ENCODE peak calls at places on chromosomes 2 and 18, in ten cellular contexts. One of them, this sample, is unnamed.

GRCh38 chr2:153663371-153663770 is 184.8 kb upstream of the RPRM start:
- DNase-seq in endothelial cell: no peak
- DNase-seq in ACHN: no peak
- DNase-seq in B cell: no peak
- DNase-seq in T-helper 2 cell: no peak
- DNase-seq in activated naive CD4-positive, alpha-beta T cell treated with anti-CD3 and anti-CD28 coated beads for 36 hours: no peak
- DNase-seq in astrocyte of the spinal cord: no peak
- DNase-seq in activated T-cell treated with anti-CD3 and anti-CD28 coated beads, Interleukin-2, amount 50 U/mL, for 72 hours: no peak
- DNase-seq in progenitor cell of endocrine pancreas: no peak
- DNase-seq in sigmoid colon: no peak
- DNase-seq in this sample: no peak

GRCh38 chr18:37124511-37124910 is 295.6 kb downstream of the KIAA1328 start:
- DNase-seq in endothelial cell: no peak
- DNase-seq in ACHN: no peak
- DNase-seq in B cell: no peak
- DNase-seq in T-helper 2 cell: no peak
- DNase-seq in activated naive CD4-positive, alpha-beta T cell treated with anti-CD3 and anti-CD28 coated beads for 36 hours: no peak
- DNase-seq in astrocyte of the spinal cord: peak
- DNase-seq in activated T-cell treated with anti-CD3 and anti-CD28 coated beads, Interleukin-2, amount 50 U/mL, for 72 hours: no peak
- DNase-seq in progenitor cell of endocrine pancreas: no peak
- DNase-seq in sigmoid colon: no peak
- DNase-seq in this sample: no peak

GRCh38 chr2:143575340-143575739 is 446.1 kb downstream of the ARHGAP15 start:
- DNase-seq in endothelial cell: no peak
- DNase-seq in ACHN: peak
- DNase-seq in B cell: no peak
- DNase-seq in T-helper 2 cell: no peak
- DNase-seq in activated naive CD4-positive, alpha-beta T cell treated with anti-CD3 and anti-CD28 coated beads for 36 hours: no peak
- DNase-seq in astrocyte of the spinal cord: no peak
- DNase-seq in activated T-cell treated with anti-CD3 and anti-CD28 coated beads, Interleukin-2, amount 50 U/mL, for 72 hours: no peak
- DNase-seq in progenitor cell of endocrine pancreas: no peak
- DNase-seq in sigmoid colon: no peak
- DNase-seq in this sample: no peak

GRCh38 chr2:2562867-2563266 is 231.8 kb upstream of the MYT1L start:
- DNase-seq in endothelial cell: no peak
- DNase-seq in ACHN: no peak
- DNase-seq in B cell: no peak
- DNase-seq in T-helper 2 cell: no peak
- DNase-seq in activated naive CD4-positive, alpha-beta T cell treated with anti-CD3 and anti-CD28 coated beads for 36 hours: no peak
- DNase-seq in astrocyte of the spinal cord: no peak
- DNase-seq in activated T-cell treated with anti-CD3 and anti-CD28 coated beads, Interleukin-2, amount 50 U/mL, for 72 hours: no peak
- DNase-seq in progenitor cell of endocrine pancreas: no peak
- DNase-seq in sigmoid colon: no peak
- DNase-seq in this sample: no peak

GRCh38 chr2:95323347-95324155 is 26.4 kb downstream of the KCNIP3 start:
- DNase-seq in endothelial cell: peak
- DNase-seq in ACHN: peak
- DNase-seq in B cell: no peak
- DNase-seq in T-helper 2 cell: no peak
- DNase-seq in activated naive CD4-positive, alpha-beta T cell treated with anti-CD3 and anti-CD28 coated beads for 36 hours: peak
- DNase-seq in astrocyte of the spinal cord: no peak
- DNase-seq in activated T-cell treated with anti-CD3 and anti-CD28 coated beads, Interleukin-2, amount 50 U/mL, for 72 hours: peak
- DNase-seq in progenitor cell of endocrine pancreas: peak
- DNase-seq in sigmoid colon: no peak
- DNase-seq in this sample: no peak

GRCh38 chr2:52386433-52386832 is 1354.5 kb upstream of the NRXN1 start:
- DNase-seq in endothelial cell: no peak
- DNase-seq in ACHN: no peak
- DNase-seq in B cell: no peak
- DNase-seq in T-helper 2 cell: no peak
- DNase-seq in activated naive CD4-positive, alpha-beta T cell treated with anti-CD3 and anti-CD28 coated beads for 36 hours: no peak
- DNase-seq in astrocyte of the spinal cord: no peak
- DNase-seq in activated T-cell treated with anti-CD3 and anti-CD28 coated beads, Interleukin-2, amount 50 U/mL, for 72 hours: no peak
- DNase-seq in progenitor cell of endocrine pancreas: no peak
- DNase-seq in sigmoid colon: no peak
- DNase-seq in this sample: no peak

GRCh38 chr18:56709463-56709862 is 58.3 kb downstream of the WDR7 start:
- DNase-seq in endothelial cell: no peak
- DNase-seq in ACHN: peak
- DNase-seq in B cell: no peak
- DNase-seq in T-helper 2 cell: no peak
- DNase-seq in activated naive CD4-positive, alpha-beta T cell treated with anti-CD3 and anti-CD28 coated beads for 36 hours: peak
- DNase-seq in astrocyte of the spinal cord: peak
- DNase-seq in activated T-cell treated with anti-CD3 and anti-CD28 coated beads, Interleukin-2, amount 50 U/mL, for 72 hours: peak
- DNase-seq in progenitor cell of endocrine pancreas: no peak
- DNase-seq in sigmoid colon: no peak
- DNase-seq in this sample: no peak

GRCh38 chr2:237739101-237739500 is 59.5 kb upstream of the RBM44 start:
- DNase-seq in endothelial cell: no peak
- DNase-seq in ACHN: no peak
- DNase-seq in B cell: no peak
- DNase-seq in T-helper 2 cell: no peak
- DNase-seq in activated naive CD4-positive, alpha-beta T cell treated with anti-CD3 and anti-CD28 coated beads for 36 hours: no peak
- DNase-seq in astrocyte of the spinal cord: no peak
- DNase-seq in activated T-cell treated with anti-CD3 and anti-CD28 coated beads, Interleukin-2, amount 50 U/mL, for 72 hours: no peak
- DNase-seq in progenitor cell of endocrine pancreas: no peak
- DNase-seq in sigmoid colon: peak
- DNase-seq in this sample: no peak

GRCh38 chr2:105406221-105406620 is 7.4 kb upstream of the FHL2 start:
- DNase-seq in endothelial cell: no peak
- DNase-seq in ACHN: no peak
- DNase-seq in B cell: no peak
- DNase-seq in T-helper 2 cell: no peak
- DNase-seq in activated naive CD4-positive, alpha-beta T cell treated with anti-CD3 and anti-CD28 coated beads for 36 hours: no peak
- DNase-seq in astrocyte of the spinal cord: peak
- DNase-seq in activated T-cell treated with anti-CD3 and anti-CD28 coated beads, Interleukin-2, amount 50 U/mL, for 72 hours: no peak
- DNase-seq in progenitor cell of endocrine pancreas: no peak
- DNase-seq in sigmoid colon: no peak
- DNase-seq in this sample: no peak

GRCh38 chr2:226607379-226607778 is 192.2 kb downstream of the IRS1 start:
- DNase-seq in endothelial cell: no peak
- DNase-seq in ACHN: no peak
- DNase-seq in B cell: no peak
- DNase-seq in T-helper 2 cell: no peak
- DNase-seq in activated naive CD4-positive, alpha-beta T cell treated with anti-CD3 and anti-CD28 coated beads for 36 hours: no peak
- DNase-seq in astrocyte of the spinal cord: peak
- DNase-seq in activated T-cell treated with anti-CD3 and anti-CD28 coated beads, Interleukin-2, amount 50 U/mL, for 72 hours: no peak
- DNase-seq in progenitor cell of endocrine pancreas: no peak
- DNase-seq in sigmoid colon: no peak
- DNase-seq in this sample: no peak

GRCh38 chr2:23760746-23761145 is 166.2 kb downstream of the ATAD2B start:
- DNase-seq in endothelial cell: no peak
- DNase-seq in ACHN: peak
- DNase-seq in B cell: no peak
- DNase-seq in T-helper 2 cell: no peak
- DNase-seq in activated naive CD4-positive, alpha-beta T cell treated with anti-CD3 and anti-CD28 coated beads for 36 hours: no peak
- DNase-seq in astrocyte of the spinal cord: peak
- DNase-seq in activated T-cell treated with anti-CD3 and anti-CD28 coated beads, Interleukin-2, amount 50 U/mL, for 72 hours: no peak
- DNase-seq in progenitor cell of endocrine pancreas: no peak
- DNase-seq in sigmoid colon: no peak
- DNase-seq in this sample: no peak

GRCh38 chr2:112021781-112022231 is 33.3 kb upstream of the TMEM87B start:
- DNase-seq in endothelial cell: no peak
- DNase-seq in ACHN: no peak
- DNase-seq in B cell: no peak
- DNase-seq in T-helper 2 cell: no peak
- DNase-seq in activated naive CD4-positive, alpha-beta T cell treated with anti-CD3 and anti-CD28 coated beads for 36 hours: no peak
- DNase-seq in astrocyte of the spinal cord: peak
- DNase-seq in activated T-cell treated with anti-CD3 and anti-CD28 coated beads, Interleukin-2, amount 50 U/mL, for 72 hours: no peak
- DNase-seq in progenitor cell of endocrine pancreas: no peak
- DNase-seq in sigmoid colon: no peak
- DNase-seq in this sample: no peak

GRCh38 chr2:98825404-98825803 is 94.5 kb upstream of the MGAT4A start:
- DNase-seq in endothelial cell: no peak
- DNase-seq in ACHN: no peak
- DNase-seq in B cell: no peak
- DNase-seq in T-helper 2 cell: no peak
- DNase-seq in activated naive CD4-positive, alpha-beta T cell treated with anti-CD3 and anti-CD28 coated beads for 36 hours: no peak
- DNase-seq in astrocyte of the spinal cord: no peak
- DNase-seq in activated T-cell treated with anti-CD3 and anti-CD28 coated beads, Interleukin-2, amount 50 U/mL, for 72 hours: no peak
- DNase-seq in progenitor cell of endocrine pancreas: no peak
- DNase-seq in sigmoid colon: no peak
- DNase-seq in this sample: no peak

GRCh38 chr2:70127920-70128444 is 40.7 kb downstream of the PCBP1 start:
- DNase-seq in endothelial cell: no peak
- DNase-seq in ACHN: no peak
- DNase-seq in B cell: no peak
- DNase-seq in T-helper 2 cell: no peak
- DNase-seq in activated naive CD4-positive, alpha-beta T cell treated with anti-CD3 and anti-CD28 coated beads for 36 hours: no peak
- DNase-seq in astrocyte of the spinal cord: no peak
- DNase-seq in activated T-cell treated with anti-CD3 and anti-CD28 coated beads, Interleukin-2, amount 50 U/mL, for 72 hours: no peak
- DNase-seq in progenitor cell of endocrine pancreas: no peak
- DNase-seq in sigmoid colon: no peak
- DNase-seq in this sample: no peak

This sample was measured in GM19239.